ENCODE peak calls at places on chromosomes 4 and X, in five cellular contexts. R is RWPE1, K is posterior cingulate gyrus, I is GM04504, E is astrocyte of the spinal cord. C is an unnamed sample.
A peak's percentile ranks its signal among the peaks of the same experiment; 100 is the strongest.

GRCh38 chr4:132572210-132572609 is 576.9 kb upstream of the PCDH10 start:
- DNase-seq in R (no peak), K (no peak), I (no peak), E (peak; percentile 61), C (no peak)

GRCh38 chr4:7073526-7074390 is 5.9 kb upstream of the GRPEL1 start:
- DNase-seq in R (peak; percentile 63), K (no peak), I (peak; percentile 10), E (peak; percentile 30), C (peak; percentile 67)

GRCh38 chr4:145933134-145933533 is 5.5 kb downstream of the ZNF827 start:
- DNase-seq in R (no peak), K (no peak), I (no peak), E (no peak), C (no peak)

GRCh38 chr4:79059631-79060399 is 120.6 kb upstream of the PAQR3 start:
- DNase-seq in R (no peak), K (no peak), I (no peak), E (no peak), C (no peak)

GRCh38 chrX:37468111-37468739 is 103.2 kb upstream of the LANCL3 start:
- DNase-seq in R (no peak), K (no peak), I (no peak), E (no peak), C (no peak)

GRCh38 chrX:137040113-137040794 is 6.5 kb upstream of the GPR101 start:
- DNase-seq in R (no peak), K (no peak), I (no peak), E (no peak), C (no peak)

GRCh38 chrX:108138814-108139213 is 47.2 kb downstream of the ATG4A start:
- DNase-seq in R (no peak), K (no peak), I (no peak), E (no peak), C (no peak)

GRCh38 chr4:90318208-90318607 is 191.0 kb downstream of the CCSER1 start:
- DNase-seq in R (peak; percentile 17), K (no peak), I (peak; percentile 33), E (peak; percentile 95), C (peak; percentile 74)

GRCh38 chrX:43958529-43958928 is 14.7 kb downstream of the NDP start:
- DNase-seq in R (peak; percentile 54), K (no peak), I (peak; percentile 64), E (peak; percentile 79), C (peak; percentile 76)

C was measured in PC-3.